ENCODE peak calls at places on chromosomes 13 and 19, in seven cellular contexts. O is MCF 10A; S is AG10803; J is vagina; F is CD4-positive, alpha-beta T cell; Y is Peyer's patch; E is IMR-90. M is an unnamed sample.

GRCh38 chr13:21118180-21118579 is 56.8 kb upstream of the LATS2 start:
- DNase-seq in J (no peak), E (no peak), S (no peak), Y (no peak), F (no peak), O (no peak), M (no peak)

GRCh38 chr19:50203281-50204080 is at the start of gene MYH14:
- DNase-seq in J (no peak), F (no peak), Y (peak), E (no peak), O (no peak), S (peak), M (no peak)

GRCh38 chr19:17517898-17518297 is 6.4 kb downstream of the PGLS start:
- DNase-seq in Y (no peak), O (no peak), F (no peak), J (no peak), S (no peak), E (no peak), M (no peak)

GRCh38 chr19:29872224-29872731 is 60.5 kb downstream of the CCNE1 start:
- DNase-seq in F (no peak), J (no peak), Y (no peak), O (no peak), E (no peak), S (no peak), M (no peak)

GRCh38 chr19:7013678-7014077 is 7.6 kb downstream of the MBD3L2B start:
- DNase-seq in E (no peak), J (no peak), F (no peak), O (peak), S (peak), Y (no peak), M (no peak)

GRCh38 chr13:35953537-35954206 is 177.5 kb downstream of the DCLK1 start:
- DNase-seq in E (peak), O (peak), F (no peak), S (peak), J (peak), Y (no peak), M (no peak)

GRCh38 chr13:39942177-39942900 is 286.9 kb downstream of the COG6 start:
- DNase-seq in Y (no peak), J (no peak), F (no peak), E (no peak), S (no peak), O (no peak), M (no peak)

GRCh38 chr13:81078048-81078447 is 737.1 kb upstream of the SPRY2 start:
- DNase-seq in O (no peak), S (no peak), F (no peak), J (no peak), E (no peak), Y (no peak), M (no peak)

GRCh38 chr13:98819382-98819781 is 66.9 kb upstream of the SLC15A1 start:
- DNase-seq in F (no peak), E (no peak), O (no peak), Y (no peak), J (no peak), S (no peak), M (no peak)

GRCh38 chr13:79406597-79406908 is 498 bp upstream of the RBM26 start:
- DNase-seq in Y (no peak), S (no peak), O (no peak), J (no peak), E (no peak), F (no peak), M (no peak)

GRCh38 chr19:5918463-5919079 is 4.5 kb downstream of the CAPS start:
- DNase-seq in S (no peak), F (no peak), O (no peak), Y (no peak), E (no peak), J (no peak), M (no peak)

DNA sequence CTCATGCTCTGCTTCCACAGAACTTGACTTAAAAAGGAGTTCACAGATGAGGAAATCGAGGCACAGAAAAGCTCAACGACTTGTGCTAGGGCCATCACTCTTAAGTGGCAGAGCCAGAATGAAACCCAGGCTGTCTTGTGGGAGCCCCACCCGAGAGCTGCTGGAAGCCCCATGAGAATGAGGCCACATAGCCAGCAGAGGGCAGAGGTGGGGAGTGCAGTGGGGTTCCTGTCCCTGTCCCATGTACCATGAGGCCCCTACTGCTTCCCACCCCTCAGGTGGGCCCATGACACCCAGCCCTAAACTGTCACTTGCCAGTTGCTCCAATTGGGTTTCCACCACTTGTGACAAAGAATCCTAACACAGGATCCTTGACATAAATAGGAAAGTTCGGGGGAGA is 175.9 kb downstream of the IRS2 start:
- DNase-seq in E (no peak), S (no peak), Y (peak), O (peak), F (peak), J (no peak), M (no peak)
- TF ChIP-seq CTCF in E (peak), S (peak), Y (peak), O (peak), F (peak), J (no peak), M (no peak)

GRCh38 chr19:1422943-1423342 is 15.3 kb upstream of the RPS15 start:
- DNase-seq in O (no peak), F (no peak), E (no peak), J (no peak), Y (no peak), S (no peak), M (no peak)
- TF ChIP-seq CTCF in O (no peak), F (no peak), E (no peak), J (no peak), Y (no peak), S (no peak), M (no peak)

DNA sequence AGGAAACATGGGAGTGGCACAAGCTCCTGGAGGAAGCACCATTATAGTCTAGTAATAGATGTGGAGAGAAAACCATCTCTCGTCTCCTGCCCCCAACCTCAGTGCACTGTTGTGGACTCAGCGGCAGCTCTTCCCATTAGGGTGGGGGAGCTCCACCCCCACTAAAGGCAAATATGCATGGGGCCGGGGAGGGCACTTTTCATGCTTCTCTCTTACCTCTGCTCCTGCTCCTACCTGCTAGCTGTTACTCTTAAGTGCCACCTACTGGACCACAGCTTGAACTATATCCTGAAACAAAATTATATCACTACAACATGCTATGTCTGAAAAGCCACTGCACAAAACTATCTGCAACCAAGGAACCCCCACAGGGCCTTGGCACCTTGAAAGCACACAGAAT is 112.6 kb upstream of the DACH1 start:
- DNase-seq in O (peak), Y (no peak), J (no peak), E (no peak), F (no peak), S (no peak), M (no peak)
- TF ChIP-seq CTCF in O (peak), Y (peak), J (no peak), E (no peak), F (no peak), S (no peak), M (no peak)

DNA sequence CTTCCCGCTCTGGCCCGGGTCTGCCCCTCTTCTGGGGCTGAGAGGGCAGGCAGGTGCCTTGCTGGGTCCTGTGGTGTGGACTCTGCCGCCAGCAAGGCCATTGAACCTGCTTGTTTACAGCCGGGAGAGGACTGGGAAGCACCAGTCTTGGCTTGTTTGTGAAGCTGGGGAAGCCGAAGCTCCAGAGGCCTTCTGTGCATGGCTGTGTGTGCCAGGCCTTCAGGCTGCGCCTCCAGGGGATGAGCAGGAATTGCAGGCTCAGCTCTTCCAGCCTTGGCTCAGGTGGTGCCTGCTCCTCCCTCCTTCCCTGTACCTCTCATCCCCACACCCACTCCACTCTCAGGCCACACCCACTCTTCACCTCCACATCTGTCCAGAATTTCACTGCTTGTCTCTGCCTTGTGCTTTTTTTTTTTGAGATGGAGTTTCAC is 17.5 kb downstream of the NDUFB7 start:
- DNase-seq in S (no peak), O (peak), F (no peak), E (no peak), Y (peak), J (no peak), M (no peak)
- TF ChIP-seq CTCF in S (no peak), O (peak), F (no peak), E (no peak), Y (peak), J (no peak), M (no peak)

GRCh38 chr13:23510979-23511735 is 59.1 kb upstream of the TNFRSF19 start:
- DNase-seq in S (no peak), Y (no peak), J (no peak), E (peak), F (no peak), O (peak), M (no peak)

GRCh38 chr13:23513460-23513859 is 56.8 kb upstream of the TNFRSF19 start:
- DNase-seq in F (no peak), J (no peak), E (no peak), S (no peak), O (no peak), Y (no peak), M (no peak)

GRCh38 chr13:23514076-23514475 is 56.1 kb upstream of the TNFRSF19 start:
- DNase-seq in E (no peak), S (no peak), Y (no peak), J (no peak), O (no peak), F (no peak), M (no peak)

GRCh38 chr13:23515116-23515515 is 55.1 kb upstream of the TNFRSF19 start:
- DNase-seq in Y (no peak), O (no peak), S (no peak), F (no peak), E (no peak), J (no peak), M (no peak)

GRCh38 chr13:23512762-23513395 is 57.3 kb upstream of the TNFRSF19 start:
- DNase-seq in F (no peak), O (no peak), J (no peak), S (no peak), Y (no peak), E (no peak), M (no peak)
- TF ChIP-seq CTCF in F (no peak), O (peak), J (no peak), S (peak), Y (no peak), E (peak), M (no peak)

GRCh38 chr13:42047561-42048322 is 706 bp upstream of the DGKH start:
- DNase-seq in E (peak), Y (peak), S (peak), O (peak), J (no peak), F (peak), M (no peak)

GRCh38 chr13:42049454-42049780 is 969 bp downstream of the DGKH start:
- DNase-seq in S (no peak), E (no peak), O (no peak), J (no peak), Y (no peak), F (no peak), M (no peak)

GRCh38 chr13:42046448-42046847 is 2.0 kb upstream of the DGKH start:
- DNase-seq in E (no peak), J (no peak), O (no peak), S (no peak), F (no peak), Y (no peak), M (no peak)

GRCh38 chr13:42048323-42048624 is 174 bp upstream of the DGKH start:
- DNase-seq in F (no peak), S (no peak), J (no peak), Y (no peak), E (no peak), O (peak), M (peak)

DNA sequence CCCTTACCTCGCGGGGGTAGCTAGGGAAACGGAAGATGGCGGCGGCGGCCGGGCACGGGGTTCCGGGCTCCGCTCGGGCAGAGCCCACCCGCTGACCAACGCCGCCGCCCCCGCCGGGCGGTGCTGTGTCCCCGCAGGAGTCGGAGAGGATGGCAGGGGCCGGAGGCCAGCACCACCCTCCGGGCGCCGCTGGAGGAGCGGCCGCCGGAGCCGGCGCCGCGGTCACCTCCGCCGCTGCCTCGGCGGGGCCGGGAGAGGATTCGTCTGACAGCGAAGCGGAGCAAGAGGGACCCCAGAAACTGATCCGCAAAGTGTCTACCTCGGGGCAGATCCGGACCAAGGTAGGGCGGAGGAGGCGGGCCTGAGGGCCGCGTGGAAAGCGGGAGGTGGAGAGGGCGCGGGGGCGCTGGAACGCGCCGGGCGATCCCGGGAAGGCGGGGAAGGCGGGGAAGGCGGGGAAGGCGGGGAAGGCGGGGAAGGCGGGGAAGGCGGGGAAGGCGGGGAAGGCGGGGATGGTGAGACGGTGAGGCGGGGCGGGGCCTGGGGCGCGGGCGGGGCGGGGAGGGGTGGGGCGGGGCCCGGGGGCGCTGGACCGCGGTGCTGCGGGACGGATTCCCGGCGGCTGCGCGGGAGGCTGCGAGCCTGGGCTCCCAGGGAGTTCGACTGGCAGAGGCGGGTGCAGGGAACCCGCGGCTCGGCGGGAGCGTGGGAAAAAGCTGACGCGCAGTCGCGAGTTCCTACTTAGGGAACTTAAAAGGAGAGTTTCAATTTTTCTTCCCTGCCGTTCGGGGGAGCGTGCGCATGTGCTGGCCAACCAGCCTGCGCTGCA is at the start of gene DGKH:
- DNase-seq in S (peak), F (peak), J (no peak), O (peak), E (peak), Y (peak), M (peak)
- TF ChIP-seq CTCF in S (no peak), F (no peak), J (no peak), O (peak), E (peak), Y (peak), M (no peak)

GRCh38 chr13:65613004-65613403 is 1617.1 kb downstream of the PCDH9 start:
- DNase-seq in J (no peak), E (no peak), S (no peak), O (no peak), Y (no peak), F (no peak), M (no peak)
- TF ChIP-seq CTCF in J (no peak), E (no peak), S (no peak), O (peak), Y (no peak), F (no peak), M (no peak)

DNA sequence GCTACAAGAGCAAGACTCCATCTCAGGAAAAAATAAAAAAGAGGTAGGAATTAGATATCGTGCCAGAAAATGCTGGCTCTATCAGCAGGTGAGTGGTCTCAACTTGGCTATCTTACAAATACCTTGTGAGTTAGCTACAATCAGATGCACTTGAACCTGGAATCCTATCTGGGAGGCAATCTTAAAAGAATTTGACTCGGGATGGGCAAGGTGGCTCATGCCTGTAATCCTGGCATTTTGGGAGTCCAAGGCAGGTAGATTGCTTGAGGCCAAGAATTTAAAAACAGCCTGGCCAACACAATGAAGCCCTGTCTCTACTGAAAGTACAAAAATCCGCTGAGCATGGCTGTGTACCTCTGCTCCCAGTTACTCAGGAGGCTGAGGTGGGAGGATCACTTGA is 29.4 kb downstream of the NLRP2 start:
- DNase-seq in F (no peak), O (no peak), S (no peak), E (no peak), J (no peak), Y (no peak), M (no peak)
- TF ChIP-seq CTCF in F (no peak), O (no peak), S (no peak), E (no peak), J (no peak), Y (no peak), M (no peak)

GRCh38 chr19:55673465-55673864 is 1.6 kb upstream of the EPN1 start:
- DNase-seq in E (no peak), F (no peak), Y (no peak), J (no peak), O (no peak), S (no peak), M (no peak)
- TF ChIP-seq CTCF in E (no peak), F (no peak), Y (no peak), J (no peak), O (no peak), S (no peak), M (no peak)

M was measured in activated B cell treated with CpG ODN at 0.5 μM for 24 hours.